ENCODE peak calls at places on chromosomes 16 and 17, in four cellular contexts. One of them, this sample, is unnamed.

GRCh38 chr17:19386276-19386863 is 620 bp downstream of the MFAP4 start:
- DNase-seq in NB4: peak; percentile 96
- DNase-seq in endothelial cell of umbilical vein: no peak
- DNase-seq in A549: peak; percentile 79
- DNase-seq in this sample: no peak

GRCh38 chr17:7856081-7856791 is 1.1 kb downstream of the NAA38 start:
- DNase-seq in endothelial cell of umbilical vein: peak; percentile 79
- DNase-seq in NB4: peak; percentile 84
- DNase-seq in A549: no peak
- DNase-seq in this sample: peak; percentile 19

GRCh38 chr17:63714550-63715277 is 14.8 kb upstream of the LIMD2 start:
- DNase-seq in A549: no peak
- DNase-seq in NB4: no peak
- DNase-seq in endothelial cell of umbilical vein: no peak
- DNase-seq in this sample: no peak

GRCh38 chr17:830381-830780 is 48.2 kb downstream of the MRM3 start:
- DNase-seq in NB4: no peak
- DNase-seq in A549: no peak
- DNase-seq in endothelial cell of umbilical vein: no peak
- DNase-seq in this sample: no peak

GRCh38 chr17:59763861-59764260 is 56.4 kb downstream of the VMP1 start:
- DNase-seq in endothelial cell of umbilical vein: peak; percentile 81
- DNase-seq in A549: no peak
- DNase-seq in NB4: no peak
- DNase-seq in this sample: no peak

GRCh38 chr16:19911747-19912146 is 27.1 kb upstream of the GPRC5B start:
- DNase-seq in NB4: no peak
- DNase-seq in endothelial cell of umbilical vein: no peak
- DNase-seq in A549: no peak
- DNase-seq in this sample: no peak

GRCh38 chr17:49214665-49215360 is 4.3 kb downstream of the ABI3 start:
- DNase-seq in A549: no peak
- DNase-seq in NB4: no peak
- DNase-seq in endothelial cell of umbilical vein: peak; percentile 84
- DNase-seq in this sample: no peak

GRCh38 chr16:88464447-88465318 is 11.6 kb downstream of the ZFPM1 start:
- DNase-seq in A549: no peak
- DNase-seq in endothelial cell of umbilical vein: peak; percentile 39
- DNase-seq in NB4: peak; percentile 98
- DNase-seq in this sample: no peak

GRCh38 chr16:75462804-75463203 is 1.7 kb downstream of the TMEM170A start:
- DNase-seq in NB4: no peak
- DNase-seq in endothelial cell of umbilical vein: no peak
- DNase-seq in A549: no peak
- DNase-seq in this sample: no peak

GRCh38 chr17:27888072-27888471 is 5.1 kb downstream of the LYRM9 start:
- DNase-seq in A549: no peak
- DNase-seq in NB4: peak; percentile 54
- DNase-seq in endothelial cell of umbilical vein: no peak
- DNase-seq in this sample: no peak

GRCh38 chr16:1492923-1493745 is at the start of gene TELO2:
- DNase-seq in endothelial cell of umbilical vein: peak; percentile 63
- DNase-seq in A549: peak; percentile 76
- DNase-seq in NB4: peak; percentile 81
- DNase-seq in this sample: peak; percentile 98

GRCh38 chr16:719815-720506 is 985 bp upstream of the ANTKMT start:
- DNase-seq in endothelial cell of umbilical vein: no peak
- DNase-seq in A549: peak; percentile 70
- DNase-seq in NB4: peak; percentile 68
- DNase-seq in this sample: no peak

GRCh38 chr17:17131876-17132275 is 74.3 kb downstream of the PLD6 start:
- DNase-seq in NB4: no peak
- DNase-seq in endothelial cell of umbilical vein: no peak
- DNase-seq in A549: no peak
- DNase-seq in this sample: no peak

GRCh38 chr16:4593069-4593468 is 21.6 kb downstream of the UBALD1 start:
- DNase-seq in NB4: no peak
- DNase-seq in endothelial cell of umbilical vein: no peak
- DNase-seq in A549: no peak
- DNase-seq in this sample: no peak

GRCh38 chr17:50559674-50560184 is 786 bp upstream of the CACNA1G start:
- DNase-seq in A549: peak; percentile 95
- DNase-seq in endothelial cell of umbilical vein: peak; percentile 21
- DNase-seq in NB4: peak; percentile 50
- DNase-seq in this sample: peak; percentile 78

GRCh38 chr17:27506348-27507218 is 50.3 kb downstream of the KSR1 start:
- DNase-seq in A549: no peak
- DNase-seq in endothelial cell of umbilical vein: no peak
- DNase-seq in NB4: peak; percentile 50
- DNase-seq in this sample: peak; percentile 33

GRCh38 chr17:62876664-62877411 is 68.7 kb upstream of the MARCHF10 start:
- DNase-seq in A549: no peak
- DNase-seq in endothelial cell of umbilical vein: peak; percentile 77
- DNase-seq in NB4: no peak
- DNase-seq in this sample: no peak

GRCh38 chr17:18093616-18094408 is 6.1 kb downstream of the DRG2 start:
- DNase-seq in A549: peak; percentile 63
- DNase-seq in NB4: peak; percentile 67
- DNase-seq in endothelial cell of umbilical vein: peak; percentile 50
- DNase-seq in this sample: peak; percentile 43

GRCh38 chr16:75948886-75949285 is 222.6 kb upstream of the CPHXL start:
- DNase-seq in NB4: no peak
- DNase-seq in endothelial cell of umbilical vein: no peak
- DNase-seq in A549: no peak
- DNase-seq in this sample: no peak

GRCh38 chr17:37710344-37710886 is 34.4 kb downstream of the HNF1B start:
- DNase-seq in A549: peak; percentile 72
- DNase-seq in endothelial cell of umbilical vein: peak; percentile 86
- DNase-seq in NB4: peak; percentile 51
- DNase-seq in this sample: peak; percentile 44

GRCh38 chr17:8621585-8621984 is 8.9 kb downstream of the MYH10 start:
- DNase-seq in endothelial cell of umbilical vein: no peak
- DNase-seq in NB4: peak; percentile 2
- DNase-seq in A549: no peak
- DNase-seq in this sample: peak; percentile 11

GRCh38 chr16:69595127-69596036 is 29.6 kb downstream of the NFAT5 start:
- DNase-seq in A549: peak; percentile 28
- DNase-seq in endothelial cell of umbilical vein: peak; percentile 47
- DNase-seq in NB4: no peak
- DNase-seq in this sample: peak; percentile 35

GRCh38 chr17:64171041-64171440 is 41.1 kb upstream of the ERN1 start:
- DNase-seq in A549: no peak
- DNase-seq in endothelial cell of umbilical vein: peak; percentile 59
- DNase-seq in NB4: no peak
- DNase-seq in this sample: no peak

GRCh38 chr16:83835972-83836566 is 28.3 kb downstream of the HSBP1 start:
- DNase-seq in NB4: peak; percentile 72
- DNase-seq in endothelial cell of umbilical vein: peak; percentile 91
- DNase-seq in A549: peak; percentile 38
- DNase-seq in this sample: peak; percentile 34

GRCh38 chr17:82292251-82293154 is 19.0 kb upstream of the CSNK1D start:
- DNase-seq in A549: peak; percentile 100
- DNase-seq in endothelial cell of umbilical vein: peak; percentile 97
- DNase-seq in NB4: peak; percentile 98
- DNase-seq in this sample: peak; percentile 92

GRCh38 chr16:11408261-11408660 is 63.0 kb downstream of the RMI2 start:
- DNase-seq in endothelial cell of umbilical vein: no peak
- DNase-seq in A549: no peak
- DNase-seq in NB4: no peak
- DNase-seq in this sample: no peak

GRCh38 chr17:69047368-69048263 is 13.1 kb downstream of the ABCA9 start:
- DNase-seq in NB4: peak; percentile 89
- DNase-seq in endothelial cell of umbilical vein: peak; percentile 99
- DNase-seq in A549: no peak
- DNase-seq in this sample: peak; percentile 94

GRCh38 chr17:28335959-28336871 is 654 bp downstream of the TNFAIP1 start:
- DNase-seq in endothelial cell of umbilical vein: peak; percentile 91
- DNase-seq in A549: peak; percentile 77
- DNase-seq in NB4: peak; percentile 42
- DNase-seq in this sample: peak; percentile 32

GRCh38 chr17:71110326-71110725 is 941.0 kb downstream of the KCNJ2 start:
- DNase-seq in A549: no peak
- DNase-seq in NB4: no peak
- DNase-seq in endothelial cell of umbilical vein: no peak
- DNase-seq in this sample: no peak

GRCh38 chr17:40097931-40098845 is 2.2 kb downstream of the NR1D1 start:
- DNase-seq in A549: no peak
- DNase-seq in NB4: peak; percentile 82
- DNase-seq in endothelial cell of umbilical vein: peak; percentile 27
- DNase-seq in this sample: peak; percentile 51

GRCh38 chr16:29962344-29962994 is 590 bp downstream of the TMEM219 start:
- DNase-seq in NB4: peak; percentile 42
- DNase-seq in A549: no peak
- DNase-seq in endothelial cell of umbilical vein: peak; percentile 59
- DNase-seq in this sample: no peak

GRCh38 chr17:43367588-43368242 is 31.1 kb upstream of the ARL4D start:
- DNase-seq in endothelial cell of umbilical vein: no peak
- DNase-seq in NB4: peak; percentile 89
- DNase-seq in A549: peak; percentile 90
- DNase-seq in this sample: no peak

GRCh38 chr17:47905221-47905733 is 9.2 kb downstream of the SP2 start:
- DNase-seq in A549: no peak
- DNase-seq in endothelial cell of umbilical vein: peak; percentile 77
- DNase-seq in NB4: no peak
- DNase-seq in this sample: no peak
- TF ChIP-seq MYC in A549: no peak
- TF ChIP-seq MYC in endothelial cell of umbilical vein: no peak
- TF ChIP-seq MYC in NB4: no peak
- TF ChIP-seq MYC in this sample: no peak

DNA sequence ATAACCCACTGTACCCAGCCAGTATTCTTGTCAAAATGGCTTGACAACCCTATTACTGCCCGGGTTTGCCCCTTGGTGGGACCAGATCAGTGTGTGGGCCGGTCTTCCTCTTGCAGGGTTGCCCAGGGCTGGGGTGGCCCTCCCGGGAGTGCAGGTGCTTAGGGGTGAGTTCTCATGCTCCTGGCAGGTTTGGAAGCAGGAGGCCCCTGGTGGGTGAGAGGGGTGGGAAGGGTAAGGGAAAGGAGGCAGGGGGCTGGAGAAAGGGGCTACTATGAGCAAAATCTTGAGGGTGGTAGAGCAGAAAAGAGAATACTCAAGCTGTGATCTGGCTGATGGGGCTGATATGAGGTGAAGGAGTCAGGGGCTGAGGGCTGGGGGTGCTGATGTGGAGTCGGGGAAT is 6.5 kb downstream of the CD300A start:
- DNase-seq in endothelial cell of umbilical vein: no peak
- DNase-seq in NB4: no peak
- DNase-seq in A549: no peak
- DNase-seq in this sample: no peak
- TF ChIP-seq MYC in endothelial cell of umbilical vein: no peak
- TF ChIP-seq MYC in NB4: no peak
- TF ChIP-seq MYC in A549: no peak
- TF ChIP-seq MYC in this sample: no peak

DNA sequence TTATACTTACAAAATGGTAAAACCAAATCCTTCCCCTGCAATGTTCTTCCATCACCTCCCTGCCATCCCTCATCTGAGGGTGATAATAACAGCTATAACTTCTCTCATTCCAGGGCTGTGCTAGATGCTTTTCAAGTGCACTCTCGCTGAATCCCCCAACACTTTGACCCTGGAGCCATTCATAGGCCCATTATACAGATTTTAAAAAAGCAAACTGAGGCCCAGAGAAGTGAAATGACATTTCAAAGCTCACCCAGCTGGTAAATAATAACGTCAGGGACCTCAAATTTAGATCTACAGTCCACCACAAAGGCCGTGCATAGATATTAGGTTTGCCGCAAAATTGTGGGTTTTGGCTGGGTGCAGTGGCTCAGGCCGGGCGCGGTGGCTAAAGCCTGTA is 378.8 kb downstream of the SLC39A11 start:
- DNase-seq in endothelial cell of umbilical vein: no peak
- DNase-seq in A549: no peak
- DNase-seq in NB4: no peak
- DNase-seq in this sample: no peak
- TF ChIP-seq MYC in endothelial cell of umbilical vein: no peak
- TF ChIP-seq MYC in A549: no peak
- TF ChIP-seq MYC in NB4: no peak
- TF ChIP-seq MYC in this sample: no peak

GRCh38 chr17:30586818-30587595 is 109.8 kb downstream of the GOSR1 start:
- DNase-seq in endothelial cell of umbilical vein: peak; percentile 62
- DNase-seq in A549: no peak
- DNase-seq in NB4: peak; percentile 38
- DNase-seq in this sample: no peak

GRCh38 chr17:30589431-30589830 is 112.2 kb downstream of the GOSR1 start:
- DNase-seq in endothelial cell of umbilical vein: no peak
- DNase-seq in NB4: no peak
- DNase-seq in A549: no peak
- DNase-seq in this sample: no peak

GRCh38 chr17:30584810-30585209 is 107.6 kb downstream of the GOSR1 start:
- DNase-seq in A549: no peak
- DNase-seq in NB4: no peak
- DNase-seq in endothelial cell of umbilical vein: no peak
- DNase-seq in this sample: no peak

GRCh38 chr17:30590086-30590485 is 112.9 kb downstream of the GOSR1 start:
- DNase-seq in A549: no peak
- DNase-seq in NB4: no peak
- DNase-seq in endothelial cell of umbilical vein: peak; percentile 44
- DNase-seq in this sample: no peak

DNA sequence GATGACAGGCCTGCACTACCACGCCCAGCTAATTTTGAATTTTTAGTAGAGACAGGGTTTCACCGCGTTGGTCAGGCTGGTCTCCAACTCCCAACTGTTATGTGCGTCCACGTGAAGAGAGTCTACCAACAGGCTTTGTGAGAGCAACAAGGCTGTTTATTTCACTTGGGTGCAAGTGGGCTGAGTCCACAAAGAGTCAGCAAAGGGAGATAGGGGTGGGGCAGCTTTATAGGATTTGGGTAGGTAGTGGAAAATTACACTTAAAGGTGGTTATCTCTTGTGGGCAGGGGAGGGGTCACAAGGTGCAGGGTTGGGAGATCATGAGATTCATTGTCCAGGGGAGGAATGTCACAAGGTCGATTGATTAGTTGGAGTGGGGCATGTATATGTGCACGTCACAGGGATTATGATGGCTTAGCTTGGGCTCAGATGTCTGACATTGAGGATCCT is 111.6 kb downstream of the GOSR1 start:
- DNase-seq in A549: no peak
- DNase-seq in endothelial cell of umbilical vein: no peak
- DNase-seq in NB4: no peak
- DNase-seq in this sample: no peak
- TF ChIP-seq MYC in A549: no peak
- TF ChIP-seq MYC in endothelial cell of umbilical vein: no peak
- TF ChIP-seq MYC in NB4: no peak
- TF ChIP-seq MYC in this sample: no peak

DNA sequence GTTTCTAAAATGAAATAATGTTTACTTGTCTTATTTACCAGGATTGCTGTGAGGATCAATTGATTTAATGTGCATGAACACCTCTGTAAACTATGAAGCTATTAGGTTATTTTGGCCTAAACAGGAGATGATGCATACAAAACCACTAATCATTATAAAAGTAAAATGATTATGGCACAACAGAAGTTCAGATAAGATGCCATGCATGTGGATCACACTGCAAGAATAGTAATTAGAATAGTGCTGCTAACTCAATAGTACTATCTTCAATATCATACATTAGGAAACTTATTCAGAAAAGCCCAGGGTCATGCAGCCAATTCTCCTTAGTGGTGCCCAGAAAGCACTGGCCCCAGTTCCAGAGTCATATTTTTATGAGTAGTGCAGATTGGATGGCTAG is 66.9 kb downstream of the TMEM100 start:
- DNase-seq in NB4: no peak
- DNase-seq in endothelial cell of umbilical vein: no peak
- DNase-seq in A549: no peak
- DNase-seq in this sample: no peak
- TF ChIP-seq MYC in NB4: no peak
- TF ChIP-seq MYC in endothelial cell of umbilical vein: no peak
- TF ChIP-seq MYC in A549: no peak
- TF ChIP-seq MYC in this sample: no peak